ENCODE peak calls at places on chromosome 5, in nine cellular contexts. Q is A673, V is PC-3, Z is MM.1S, M is cardiac muscle cell, K is left ventricle myocardium inferior, G is keratinocyte, W is ovary, C is uterus. N is an unnamed sample. For H3K27me3, the result is how much of the 10 kb centered on the place peaks cover.

GRCh38 chr5:95667219-95667618 is 15.6 kb downstream of the SPATA9 start:
- DNase-seq in Q (no peak), V (no peak), Z (no peak), M (no peak), K (no peak), G (no peak), W (no peak), C (no peak), N (no peak)

GRCh38 chr5:35202319-35203111 is 27.8 kb downstream of the PRLR start:
- DNase-seq in Q (peak), V (peak), Z (no peak), M (peak), K (peak), G (no peak), W (no peak), C (no peak), N (peak)

GRCh38 chr5:166369326-166369725 is 1922.1 kb upstream of the WWC1 start:
- DNase-seq in Q (no peak), V (no peak), Z (no peak), M (no peak), K (no peak), G (no peak), W (no peak), C (no peak), N (no peak)

GRCh38 chr5:5341531-5342292 is 80.8 kb upstream of the ICE1 start:
- DNase-seq in Q (no peak), V (peak), Z (no peak), M (no peak), K (no peak), G (no peak), W (no peak), C (no peak), N (peak)

GRCh38 chr5:143124593-143124992 is 278.9 kb downstream of the NR3C1 start:
- DNase-seq in Q (peak), V (no peak), Z (no peak), M (no peak), K (no peak), G (no peak), W (no peak), C (no peak), N (no peak)

GRCh38 chr5:135398160-135398854 is 724 bp downstream of the MACROH2A1 start:
- DNase-seq in Q (peak), V (peak), Z (peak), M (peak), K (no peak), G (no peak), W (peak), C (peak), N (no peak)

GRCh38 chr5:111512026-111512405 is 319 bp downstream of the STARD4 start:
- DNase-seq in Q (peak), V (peak), Z (peak), M (peak), K (no peak), G (no peak), W (no peak), C (no peak), N (no peak)

GRCh38 chr5:174972291-174972690 is 247.9 kb downstream of the MSX2 start:
- DNase-seq in Q (no peak), V (peak), Z (no peak), M (no peak), K (no peak), G (no peak), W (no peak), C (no peak), N (no peak)

GRCh38 chr5:158700997-158701391 is 398.7 kb downstream of the EBF1 start:
- DNase-seq in Q (no peak), V (no peak), Z (no peak), M (no peak), K (no peak), G (no peak), W (no peak), C (no peak), N (no peak)

GRCh38 chr5:157354825-157355224 is 88.9 kb downstream of the CYFIP2 start:
- DNase-seq in Q (peak), V (peak), Z (no peak), M (no peak), K (no peak), G (no peak), W (no peak), C (no peak), N (no peak)
- TF ChIP-seq CTCF in Q (peak), V (peak), Z (peak), M (peak), K (no peak), G (peak), W (no peak), C (no peak), N (peak)

GRCh38 chr5:171322527-171322926 is 13.5 kb downstream of the TLX3 start:
- DNase-seq in Q (no peak), V (no peak), Z (no peak), M (no peak), K (no peak), G (no peak), W (no peak), C (no peak), N (no peak)
- H3K27me3 ChIP-seq in Q (half or more), V (half or more), Z (under half), M (half or more), K (half or more), G (under half), W (under half), C (under half), N (under half)

DNA sequence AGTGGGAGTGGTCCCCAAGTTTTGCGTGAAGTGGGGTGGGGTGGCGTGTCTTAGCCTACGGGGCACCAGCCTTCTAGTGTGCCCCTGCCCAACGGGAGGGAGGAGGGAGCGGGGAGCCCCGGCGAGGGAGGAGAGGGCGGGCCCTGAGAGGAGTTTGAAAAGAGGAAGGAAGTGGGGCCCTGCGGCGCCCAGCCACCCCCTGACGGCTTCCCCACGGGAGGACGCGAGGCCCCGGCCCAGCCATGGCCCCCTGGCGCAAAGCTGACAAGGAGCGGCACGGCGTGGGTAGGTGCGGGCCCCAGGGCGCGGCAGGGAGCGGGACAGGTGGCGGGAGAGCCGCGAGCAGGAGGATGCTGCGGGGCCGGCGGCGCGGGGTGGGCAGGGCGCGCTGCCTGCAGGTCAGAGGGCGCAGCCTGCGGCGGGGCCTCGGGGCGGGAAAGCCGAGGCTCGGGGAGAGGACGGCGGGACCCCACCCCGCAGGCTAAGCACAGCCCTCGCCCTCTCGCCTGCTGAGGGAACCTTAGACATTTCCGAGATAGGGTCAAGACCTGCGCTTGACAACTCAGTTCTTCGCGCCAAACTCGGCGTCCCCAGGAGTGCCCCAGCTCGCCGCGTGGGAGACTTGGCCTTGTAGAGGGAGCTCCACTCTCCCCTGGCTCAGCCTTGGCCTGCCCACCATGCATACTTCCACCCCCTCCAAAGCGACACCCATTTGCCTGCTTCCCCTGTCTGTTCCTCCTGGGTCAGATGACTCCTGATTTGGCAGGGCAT is at the start of gene DOCK2:
- DNase-seq in Q (no peak), V (no peak), Z (peak), M (no peak), K (peak), G (no peak), W (no peak), C (no peak), N (no peak)
- H3K4me3 ChIP-seq in Q (no peak), V (no peak), Z (peak), M (peak), K (peak), G (no peak), W (no peak), C (no peak), N (peak)

GRCh38 chr5:60295423-60295822 is 401.9 kb upstream of the PDE4D start:
- DNase-seq in Q (peak), V (peak), Z (peak), M (peak), K (no peak), G (no peak), W (no peak), C (no peak), N (no peak)
- TF ChIP-seq CTCF in Q (peak), V (peak), Z (peak), M (peak), K (peak), G (peak), W (no peak), C (no peak), N (peak)

DNA sequence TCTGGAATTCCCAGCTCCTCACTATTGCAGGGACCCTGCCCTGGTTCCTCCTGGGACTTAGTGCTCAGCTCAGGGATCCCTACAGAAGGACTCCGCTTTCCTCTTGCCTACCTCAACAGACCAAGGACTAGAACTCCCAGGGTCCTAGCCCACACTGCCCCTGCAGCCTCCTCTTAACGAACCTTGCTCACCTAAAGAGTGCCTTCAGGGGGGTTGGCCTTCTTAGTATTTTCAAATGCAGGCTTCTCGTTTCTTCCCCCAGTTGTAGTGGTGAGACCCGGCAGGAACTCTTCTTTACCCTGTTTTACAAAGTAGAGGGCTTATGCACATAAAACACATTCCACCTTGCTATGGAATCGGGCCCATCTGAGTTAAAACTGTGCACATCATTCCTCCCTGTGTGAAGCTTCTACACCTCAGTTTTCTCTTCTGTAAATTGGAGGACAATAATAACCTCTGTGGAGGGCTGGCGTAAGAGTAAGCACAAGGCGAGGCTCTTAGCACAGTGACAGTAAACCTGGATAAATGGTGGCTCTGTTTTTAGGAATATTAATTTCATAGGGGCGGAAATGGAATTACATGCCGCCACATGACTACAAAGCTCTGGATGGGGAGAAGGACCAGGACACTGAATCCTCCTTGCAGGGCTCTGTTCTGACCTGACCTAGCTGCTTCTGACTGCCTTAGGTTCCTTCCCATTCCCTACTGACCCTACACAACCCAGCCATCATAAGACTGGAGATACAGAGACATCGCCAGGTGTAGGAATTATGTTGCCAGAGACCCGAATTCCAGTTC is 3.8 kb upstream of the HAND1 start:
- DNase-seq in Q (no peak), V (no peak), Z (no peak), M (no peak), K (no peak), G (no peak), W (no peak), C (no peak), N (no peak)
- H3K27me3 ChIP-seq in Q (half or more), V (half or more), Z (half or more), M (half or more), K (half or more), G (half or more), W (under half), C (half or more), N (half or more)

DNA sequence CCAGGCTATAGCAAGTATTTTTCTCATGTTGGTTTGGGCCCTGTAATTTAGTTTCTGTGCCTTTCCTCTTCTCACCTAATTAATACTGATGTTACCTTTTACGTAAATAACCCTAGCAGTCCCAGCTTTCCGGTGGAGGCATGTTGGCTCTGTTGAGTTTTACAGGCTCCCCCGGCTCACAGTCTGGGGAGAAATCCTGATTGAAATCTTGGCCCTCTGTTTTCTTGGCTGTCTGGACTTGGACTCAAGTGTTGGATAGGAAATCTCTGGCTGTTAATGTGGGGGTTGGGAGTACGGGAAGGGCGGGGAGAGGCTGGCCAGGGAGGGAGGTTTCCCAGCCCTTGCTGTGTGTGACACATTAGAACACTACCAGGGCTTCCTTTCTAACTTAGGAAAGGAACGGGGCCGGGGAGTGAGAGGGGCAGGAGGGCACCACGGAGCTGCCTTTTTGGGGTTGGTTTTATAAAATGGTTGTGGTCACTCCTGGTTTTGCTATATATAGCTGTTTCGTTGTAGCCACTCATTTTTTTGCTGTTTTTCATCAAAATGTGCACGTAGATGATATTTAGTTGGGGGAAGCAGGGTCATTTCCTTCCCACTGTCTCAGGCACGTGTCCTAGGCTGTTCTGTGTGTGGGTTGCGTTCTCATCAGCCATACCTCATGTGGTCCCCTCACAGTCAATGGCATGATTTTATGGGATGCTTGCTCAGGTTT is 10.9 kb downstream of the TRIO start:
- DNase-seq in Q (no peak), V (peak), Z (no peak), M (peak), K (peak), G (no peak), W (peak), C (peak), N (no peak)
- H3K4me3 ChIP-seq in Q (no peak), V (peak), Z (no peak), M (no peak), K (peak), G (no peak), W (no peak), C (no peak), N (no peak)

GRCh38 chr5:178859625-178860521 is at the start of gene ZNF354B:
- DNase-seq in Q (peak), V (peak), Z (peak), M (peak), K (peak), G (peak), W (peak), C (peak), N (peak)
- TF ChIP-seq CTCF in Q (no peak), V (no peak), Z (no peak), M (peak), K (no peak), G (peak), W (no peak), C (peak), N (peak)

DNA sequence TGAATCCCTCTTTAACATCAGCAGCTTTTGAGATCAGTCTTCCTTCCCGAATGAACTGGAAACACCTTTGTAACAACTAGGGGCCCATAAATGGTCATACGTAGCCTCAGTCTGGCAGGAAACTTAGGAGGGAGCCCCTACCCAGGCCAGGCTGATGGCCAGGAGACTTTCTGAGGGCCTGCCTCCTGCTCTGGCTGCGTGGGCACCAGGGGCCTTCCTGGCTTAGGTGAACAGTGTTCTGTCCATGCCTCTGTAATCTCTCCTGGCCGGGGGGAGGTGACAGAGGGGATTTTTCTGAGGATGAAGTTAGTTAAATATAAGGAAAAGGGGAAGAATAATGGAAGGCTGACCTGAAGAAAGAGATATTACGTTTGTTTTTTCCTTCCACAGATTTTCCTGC is 843 bp upstream of the FSTL4 start:
- DNase-seq in Q (no peak), V (no peak), Z (no peak), M (no peak), K (no peak), G (no peak), W (no peak), C (no peak), N (no peak)
- H3K27me3 ChIP-seq in Q (half or more), V (under half), Z (under half), M (half or more), K (half or more), G (half or more), W (under half), C (under half), N (under half)